ENCODE peak calls at places on chromosomes 3 and 15, in nine cellular contexts. K is HT1080; R is fibroblast of the aortic adventitia; V is AG08395; N is GM13977; H is activated gamma-delta T cell treated with Interleukin-2 at 50 U/mL for 16 hours; X is activated CD8-positive, alpha-beta T cell treated with anti-CD3 and anti-CD28 coated beads, Interleukin-2, amount 10 ng/mL, durations not matched to agents 7 days and 5 days; Y is endothelial cell; C is activated T-cell treated with anti-CD3 and anti-CD28 coated beads, Interleukin-2, amount 50 U/mL, for 4 hours. I is an unnamed sample.

GRCh38 chr15:44029940-44030568 is 165.0 kb downstream of the FRMD5 start:
- DNase-seq in Y (no peak), K (no peak), V (peak; percentile 56), C (no peak), H (no peak), N (no peak), X (no peak), R (peak; percentile 71), I (peak; percentile 36)

GRCh38 chr15:100764778-100765457 is 114.7 kb upstream of the ALDH1A3 start:
- DNase-seq in X (no peak), K (peak; percentile 82), R (peak; percentile 78), V (peak; percentile 86), Y (no peak), C (no peak), H (no peak), N (peak; percentile 10), I (peak; percentile 68)

GRCh38 chr3:50444213-50444612 is 59.2 kb downstream of the CACNA2D2 start:
- DNase-seq in X (no peak), Y (no peak), H (no peak), N (no peak), C (no peak), V (peak; percentile 38), K (no peak), R (peak; percentile 54), I (no peak)

GRCh38 chr15:95713315-95713714 is 617.2 kb upstream of the NR2F2 start:
- DNase-seq in N (no peak), V (no peak), K (no peak), X (no peak), C (no peak), R (no peak), Y (no peak), H (no peak), I (no peak)

GRCh38 chr3:150311156-150311555 is 96.9 kb upstream of the TSC22D2 start:
- DNase-seq in X (no peak), R (no peak), V (no peak), H (no peak), N (no peak), C (no peak), Y (no peak), K (no peak), I (no peak)

GRCh38 chr3:125110016-125110875 is 54.4 kb upstream of the HEG1 start:
- DNase-seq in C (no peak), Y (no peak), N (peak; percentile 42), K (peak; percentile 98), X (peak; percentile 27), V (peak; percentile 85), R (peak; percentile 97), H (no peak), I (peak; percentile 92)

GRCh38 chr3:123317716-123318115 is 116.0 kb downstream of the SEC22A start:
- DNase-seq in N (no peak), V (no peak), C (no peak), R (no peak), K (no peak), H (no peak), X (no peak), Y (no peak), I (no peak)

GRCh38 chr15:83010709-83011270 is 649 bp downstream of the C15orf40 start:
- DNase-seq in Y (peak; percentile 76), X (peak; percentile 89), C (peak; percentile 67), K (peak; percentile 68), H (peak; percentile 62), V (peak; percentile 85), N (peak; percentile 86), R (peak; percentile 81), I (peak; percentile 53)

GRCh38 chr3:49158108-49158709 is 7.9 kb downstream of the CCDC71 start:
- DNase-seq in Y (peak; percentile 40), N (peak; percentile 49), R (peak; percentile 16), H (peak; percentile 57), K (peak; percentile 25), V (no peak), C (peak; percentile 54), X (peak; percentile 76), I (no peak)